ENCODE peak calls at places on chromosomes 6 and 20, in five cellular contexts. R, A, O, H and T are unnamed samples.

GRCh38 chr20:33070413-33071053 is 8.9 kb upstream of the BPIFB4 start:
- DNase-seq in R (no peak), A (no peak), O (no peak), H (no peak), T (no peak)

GRCh38 chr6:143490775-143491174 is 20.7 kb downstream of the FUCA2 start:
- DNase-seq in R (no peak), A (no peak), O (no peak), H (no peak), T (no peak)

GRCh38 chr6:41621367-41621766 is 16.9 kb upstream of the MDFI start:
- DNase-seq in R (no peak), A (no peak), O (no peak), H (no peak), T (no peak)

GRCh38 chr6:24223131-24223715 is 97.2 kb downstream of the NRSN1 start:
- DNase-seq in R (no peak), A (no peak), O (no peak), H (no peak), T (no peak)

GRCh38 chr6:3159805-3160781 is 2.7 kb upstream of the TUBB2A start:
- DNase-seq in R (peak; percentile 83), A (peak; percentile 35), O (no peak), H (no peak), T (peak; percentile 78)

GRCh38 chr6:24273471-24273870 is 84.4 kb downstream of the DCDC2 start:
- DNase-seq in R (no peak), A (no peak), O (no peak), H (peak; percentile 17), T (no peak)

GRCh38 chr6:31495580-31495979 is 2.4 kb upstream of the MICB start:
- DNase-seq in R (no peak), A (no peak), O (no peak), H (peak; percentile 62), T (no peak)

GRCh38 chr20:17928633-17929311 is 39.8 kb downstream of the SNX5 start:
- DNase-seq in R (no peak), A (no peak), O (peak; percentile 81), H (no peak), T (no peak)

GRCh38 chr6:20433321-20433720 is 31.6 kb downstream of the E2F3 start:
- DNase-seq in R (no peak), A (no peak), O (no peak), H (no peak), T (no peak)

GRCh38 chr6:157287923-157288322 is 35.4 kb downstream of the TMEM242 start:
- DNase-seq in R (no peak), A (no peak), O (no peak), H (no peak), T (peak; percentile 30)

GRCh38 chr20:5153612-5154542 is 27.1 kb downstream of the CDS2 start:
- DNase-seq in R (no peak), A (no peak), O (no peak), H (peak; percentile 41), T (no peak)

GRCh38 chr6:139600919-139601470 is 226.5 kb upstream of the CITED2 start:
- DNase-seq in R (no peak), A (no peak), O (no peak), H (no peak), T (no peak)

GRCh38 chr6:170255426-170256125 is 35.3 kb downstream of the DLL1 start:
- DNase-seq in R (no peak), A (no peak), O (no peak), H (no peak), T (no peak)

GRCh38 chr6:133896344-133896721 is 7.4 kb downstream of the TCF21 start:
- DNase-seq in R (no peak), A (no peak), O (no peak), H (no peak), T (no peak)

GRCh38 chr6:81446509-81446908 is 306.0 kb downstream of the TENT5A start:
- DNase-seq in R (no peak), A (no peak), O (no peak), H (no peak), T (no peak)

GRCh38 chr20:539848-540247 is 3.7 kb downstream of the CSNK2A1 start:
- DNase-seq in R (no peak), A (no peak), O (no peak), H (peak; percentile 49), T (no peak)

GRCh38 chr6:148999921-149000589 is 253.2 kb downstream of the UST start:
- DNase-seq in R (peak; percentile 84), A (no peak), O (no peak), H (peak; percentile 87), T (no peak)

GRCh38 chr6:142187209-142187608 is 40.1 kb downstream of the VTA1 start:
- DNase-seq in R (no peak), A (no peak), O (no peak), H (peak; percentile 77), T (peak; percentile 47)